ENCODE peak calls at places on chromosomes 13 and 19, in six cellular contexts. T is fibroblast of the aortic adventitia, I is cardiac muscle cell, G is gastrocnemius medialis, L is adrenal gland, X is thoracic aorta. M is an unnamed sample.

GRCh38 chr13:109743706-109744453 is 42.5 kb downstream of the IRS2 start:
- DNase-seq in T (peak; percentile 25), I (peak; percentile 84), G (no peak), L (no peak), X (no peak), M (peak; percentile 73)

GRCh38 chr13:37047032-37047431 is 12.5 kb downstream of the SUPT20H start:
- DNase-seq in T (no peak), I (no peak), G (no peak), L (no peak), X (no peak), M (no peak)

GRCh38 chr13:97174638-97175037 is 47.5 kb upstream of the MBNL2 start:
- DNase-seq in T (no peak), I (no peak), G (no peak), L (no peak), X (no peak), M (peak; percentile 7)

GRCh38 chr19:47094557-47095517 is 18.7 kb downstream of the ZC3H4 start:
- DNase-seq in T (no peak), I (no peak), G (no peak), L (no peak), X (no peak), M (no peak)

GRCh38 chr13:79385694-79386093 is 20.4 kb downstream of the RBM26 start:
- DNase-seq in T (no peak), I (no peak), G (no peak), L (no peak), X (no peak), M (no peak)

GRCh38 chr19:4844348-4845179 is 13.1 kb upstream of the TICAM1 start:
- DNase-seq in T (peak; percentile 69), I (peak; percentile 84), G (no peak), L (no peak), X (no peak), M (peak; percentile 46)

GRCh38 chr19:32876919-32877285 is 7.3 kb upstream of the SLC7A9 start:
- DNase-seq in T (no peak), I (peak; percentile 12), G (no peak), L (no peak), X (no peak), M (peak; percentile 51)

GRCh38 chr13:59982631-59983382 is 180.9 kb downstream of the DIAPH3 start:
- DNase-seq in T (peak; percentile 41), I (peak; percentile 41), G (no peak), L (no peak), X (no peak), M (no peak)

GRCh38 chr19:57637379-57637778 is 4.4 kb downstream of the ZNF211 start:
- DNase-seq in T (no peak), I (no peak), G (no peak), L (no peak), X (no peak), M (no peak)

GRCh38 chr19:33405491-33406461 is 32.3 kb downstream of the CEBPG start:
- DNase-seq in T (no peak), I (no peak), G (no peak), L (no peak), X (no peak), M (no peak)

GRCh38 chr19:46955114-46955812 is 64.4 kb upstream of the NPAS1 start:
- DNase-seq in T (peak; percentile 57), I (peak; percentile 51), G (no peak), L (no peak), X (no peak), M (peak; percentile 48)

GRCh38 chr19:4730740-4731171 is 7.1 kb upstream of the DPP9 start:
- DNase-seq in T (no peak), I (no peak), G (no peak), L (no peak), X (no peak), M (peak; percentile 28)

GRCh38 chr13:111474136-111475002 is 153.9 kb downstream of the TEX29 start:
- DNase-seq in T (peak; percentile 44), I (peak; percentile 56), G (no peak), L (no peak), X (no peak), M (peak; percentile 53)

DNA sequence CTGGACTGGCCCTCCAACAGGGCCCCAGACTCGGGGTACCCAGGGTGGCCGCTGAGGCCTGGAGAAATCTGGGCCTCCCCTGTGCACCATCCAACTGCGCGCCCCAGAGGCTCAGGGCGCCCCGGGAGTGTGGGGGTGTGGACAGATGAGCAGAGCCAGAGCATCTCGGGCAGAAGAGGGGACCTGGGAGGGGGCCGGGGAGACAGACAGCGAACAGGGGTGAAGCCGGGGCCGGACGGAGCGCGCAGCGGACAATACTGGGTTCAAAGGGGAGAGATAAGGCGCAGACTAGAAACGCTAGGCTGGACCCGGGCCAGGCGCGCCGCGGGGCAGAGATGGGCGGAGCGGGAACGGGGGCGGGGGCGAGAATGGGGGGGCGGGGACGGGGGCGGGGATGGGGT is 460 bp upstream of the CERS4 start:
- DNase-seq in T (peak; percentile 9), I (no peak), G (no peak), L (peak; percentile 66), X (no peak), M (no peak)
- H3K4me3 ChIP-seq in T (peak overlapping the region; percentile 46), I (peak overlapping the region; percentile 67), G (peak overlapping the region; percentile 63), L (no peak overlapping the region), X (peak overlapping the region; percentile 85), M (peak overlapping the region; percentile 32)

GRCh38 chr19:7916908-7917291 is 2.3 kb downstream of the TGFBR3L start:
- DNase-seq in T (no peak), I (no peak), G (no peak), L (no peak), X (no peak), M (peak; percentile 29)

GRCh38 chr19:7918615-7919421 is 1.3 kb upstream of the SNAPC2 start:
- DNase-seq in T (no peak), I (no peak), G (no peak), L (no peak), X (no peak), M (no peak)

GRCh38 chr19:7916137-7916907 is 1.7 kb downstream of the TGFBR3L start:
- DNase-seq in T (no peak), I (no peak), G (no peak), L (no peak), X (no peak), M (peak; percentile 74)

GRCh38 chr19:7915250-7916136 is 863 bp downstream of the TGFBR3L start:
- DNase-seq in T (no peak), I (no peak), G (no peak), L (no peak), X (no peak), M (no peak)

GRCh38 chr19:7917292-7918061 is 2.7 kb upstream of the SNAPC2 start:
- DNase-seq in T (peak; percentile 45), I (peak; percentile 64), G (no peak), L (no peak), X (no peak), M (peak; percentile 66)
- H3K4me3 ChIP-seq in T (peak overlapping the region; percentile 39), I (peak overlapping the region; percentile 29), G (peak overlapping the region; percentile 39), L (no peak overlapping the region), X (peak overlapping the region; percentile 67), M (peak overlapping the region; percentile 31)

DNA sequence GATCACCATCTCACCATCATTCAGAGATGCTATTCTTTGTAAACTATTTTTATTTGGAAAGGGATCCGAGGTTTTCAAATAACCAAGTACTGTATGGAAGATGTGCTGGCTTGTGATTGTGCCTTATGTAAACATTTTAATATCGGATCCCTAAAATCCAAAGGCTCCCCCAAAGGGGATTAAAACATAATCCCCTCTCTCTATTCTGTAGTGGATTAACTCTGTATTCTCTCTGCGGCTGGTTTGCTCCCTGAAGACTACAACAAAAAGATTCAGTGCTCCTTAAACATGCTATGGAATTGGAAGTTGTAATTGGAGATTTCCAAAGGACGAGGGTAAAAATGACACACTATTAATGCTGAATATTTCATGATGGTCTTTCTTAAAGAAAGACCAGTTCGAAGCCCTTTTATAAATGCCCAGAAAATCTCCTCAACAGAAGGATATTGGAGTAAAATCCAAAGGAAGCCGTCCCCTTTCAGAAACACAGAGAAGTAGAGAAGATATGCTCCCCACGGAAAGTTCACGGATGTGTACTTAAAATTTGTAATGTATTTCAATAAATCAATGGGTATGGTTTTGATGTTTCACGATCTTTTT is 6.6 kb downstream of the MAB21L1 start:
- DNase-seq in T (peak; percentile 13), I (no peak), G (no peak), L (no peak), X (no peak), M (peak; percentile 56)
- H3K4me3 ChIP-seq in T (no peak overlapping the region), I (no peak overlapping the region), G (peak overlapping the region; percentile 87), L (no peak overlapping the region), X (no peak overlapping the region), M (peak overlapping the region; percentile 81)

GRCh38 chr19:18099623-18099995 is 2.0 kb downstream of the MAST3 start:
- DNase-seq in T (no peak), I (no peak), G (no peak), L (no peak), X (no peak), M (no peak)

GRCh38 chr19:18101268-18101667 is 3.7 kb downstream of the MAST3 start:
- DNase-seq in T (no peak), I (no peak), G (no peak), L (no peak), X (no peak), M (no peak)

GRCh38 chr19:18104793-18105131 is 7.2 kb downstream of the MAST3 start:
- DNase-seq in T (no peak), I (no peak), G (no peak), L (no peak), X (no peak), M (no peak)

GRCh38 chr19:18100710-18101109 is 3.1 kb downstream of the MAST3 start:
- DNase-seq in T (no peak), I (no peak), G (no peak), L (no peak), X (no peak), M (no peak)

GRCh38 chr19:18102916-18103542 is 5.5 kb downstream of the MAST3 start:
- DNase-seq in T (no peak), I (no peak), G (no peak), L (no peak), X (no peak), M (no peak)
- H3K4me3 ChIP-seq in T (no peak overlapping the region), I (no peak overlapping the region), G (no peak overlapping the region), L (no peak overlapping the region), X (no peak overlapping the region), M (no peak overlapping the region)

DNA sequence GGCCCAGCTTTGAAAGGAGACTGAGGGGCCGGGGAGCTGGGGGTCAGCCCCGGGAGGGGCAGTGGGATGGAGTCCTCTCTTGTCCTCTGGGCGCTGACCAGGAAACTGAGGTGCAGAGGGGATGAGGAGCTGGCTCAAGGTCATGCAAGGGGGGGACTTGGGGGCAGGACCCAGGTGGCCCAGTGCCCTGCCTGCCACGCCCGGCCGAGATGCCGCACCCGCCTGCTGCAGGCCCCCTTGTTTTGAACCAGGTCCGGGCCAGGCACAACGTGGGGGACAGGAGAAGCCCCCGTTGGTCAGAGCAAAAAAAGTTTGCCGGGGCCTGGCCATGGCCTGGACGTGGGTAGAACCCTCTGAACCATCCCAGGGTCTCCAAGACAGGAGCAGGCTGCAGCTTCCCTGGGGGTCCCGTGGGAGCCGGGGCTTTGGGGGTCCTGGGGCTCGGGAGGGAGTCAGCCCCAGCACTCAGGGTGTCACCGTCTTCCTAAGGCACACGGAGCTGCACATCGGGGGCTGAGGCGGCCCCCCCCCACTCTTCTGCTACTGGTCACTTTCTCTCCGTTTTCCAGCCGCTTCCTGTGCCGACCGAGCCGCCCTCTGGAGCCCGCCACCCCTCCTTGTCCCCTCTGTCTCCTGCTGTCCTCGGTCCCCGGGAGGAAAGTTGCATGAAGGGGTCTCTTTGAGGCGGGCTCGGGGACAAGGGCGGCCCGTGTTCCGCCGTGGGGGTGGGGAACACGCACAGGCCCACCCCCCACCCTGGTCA is 1.4 kb downstream of the EFNA2 start:
- DNase-seq in T (no peak), I (no peak), G (no peak), L (no peak), X (no peak), M (no peak)
- H3K4me3 ChIP-seq in T (no peak overlapping the region), I (peak overlapping the region; percentile 45), G (no peak overlapping the region), L (no peak overlapping the region), X (no peak overlapping the region), M (no peak overlapping the region)

M was measured in foreskin fibroblast.